ENCODE peak calls at places on chromosomes 4 and X, in seven cellular contexts. One of them, this sample, is unnamed.

GRCh38 chr4:119873794-119874325 is 192.8 kb downstream of the MAD2L1 start:
- DNase-seq in stimulated activated CD8-positive, alpha-beta memory T cell treated with anti-CD3 and anti-CD28 coated beads, Interleukin-4, amount 100 ng/mL, for 4 hours: no peak
- DNase-seq in activated naive CD4-positive, alpha-beta T cell treated with anti-CD3 and anti-CD28 coated beads for 36 hours: no peak
- DNase-seq in cerebellum: no peak
- DNase-seq in upper lobe of right lung: no peak
- DNase-seq in naive B cell: no peak
- DNase-seq in ovary: no peak
- DNase-seq in this sample: no peak

GRCh38 chrX:7996414-7996813 is 69.2 kb upstream of the PNPLA4 start:
- DNase-seq in cerebellum: peak
- DNase-seq in naive B cell: peak
- DNase-seq in upper lobe of right lung: no peak
- DNase-seq in ovary: no peak
- DNase-seq in activated naive CD4-positive, alpha-beta T cell treated with anti-CD3 and anti-CD28 coated beads for 36 hours: peak
- DNase-seq in stimulated activated CD8-positive, alpha-beta memory T cell treated with anti-CD3 and anti-CD28 coated beads, Interleukin-4, amount 100 ng/mL, for 4 hours: no peak
- DNase-seq in this sample: peak

GRCh38 chr4:129641179-129641578 is 545.2 kb downstream of the C4orf33 start:
- DNase-seq in cerebellum: peak
- DNase-seq in ovary: no peak
- DNase-seq in naive B cell: peak
- DNase-seq in activated naive CD4-positive, alpha-beta T cell treated with anti-CD3 and anti-CD28 coated beads for 36 hours: peak
- DNase-seq in upper lobe of right lung: no peak
- DNase-seq in stimulated activated CD8-positive, alpha-beta memory T cell treated with anti-CD3 and anti-CD28 coated beads, Interleukin-4, amount 100 ng/mL, for 4 hours: no peak
- DNase-seq in this sample: peak

GRCh38 chrX:1026263-1027015 is 186.0 kb downstream of the CRLF2 start:
- DNase-seq in stimulated activated CD8-positive, alpha-beta memory T cell treated with anti-CD3 and anti-CD28 coated beads, Interleukin-4, amount 100 ng/mL, for 4 hours: no peak
- DNase-seq in activated naive CD4-positive, alpha-beta T cell treated with anti-CD3 and anti-CD28 coated beads for 36 hours: no peak
- DNase-seq in naive B cell: peak
- DNase-seq in cerebellum: no peak
- DNase-seq in ovary: no peak
- DNase-seq in upper lobe of right lung: no peak
- DNase-seq in this sample: no peak

GRCh38 chr4:77073106-77073858 is 2.5 kb downstream of the CCNI start:
- DNase-seq in activated naive CD4-positive, alpha-beta T cell treated with anti-CD3 and anti-CD28 coated beads for 36 hours: no peak
- DNase-seq in cerebellum: no peak
- DNase-seq in upper lobe of right lung: no peak
- DNase-seq in ovary: no peak
- DNase-seq in naive B cell: no peak
- DNase-seq in stimulated activated CD8-positive, alpha-beta memory T cell treated with anti-CD3 and anti-CD28 coated beads, Interleukin-4, amount 100 ng/mL, for 4 hours: no peak
- DNase-seq in this sample: no peak

GRCh38 chrX:132737743-132738142 is 220.7 kb downstream of the HS6ST2 start:
- DNase-seq in activated naive CD4-positive, alpha-beta T cell treated with anti-CD3 and anti-CD28 coated beads for 36 hours: peak
- DNase-seq in naive B cell: no peak
- DNase-seq in upper lobe of right lung: no peak
- DNase-seq in cerebellum: no peak
- DNase-seq in ovary: no peak
- DNase-seq in stimulated activated CD8-positive, alpha-beta memory T cell treated with anti-CD3 and anti-CD28 coated beads, Interleukin-4, amount 100 ng/mL, for 4 hours: no peak
- DNase-seq in this sample: peak

GRCh38 chrX:129651756-129652564 is 2.8 kb downstream of the APLN start:
- DNase-seq in cerebellum: no peak
- DNase-seq in naive B cell: no peak
- DNase-seq in ovary: no peak
- DNase-seq in activated naive CD4-positive, alpha-beta T cell treated with anti-CD3 and anti-CD28 coated beads for 36 hours: no peak
- DNase-seq in stimulated activated CD8-positive, alpha-beta memory T cell treated with anti-CD3 and anti-CD28 coated beads, Interleukin-4, amount 100 ng/mL, for 4 hours: no peak
- DNase-seq in upper lobe of right lung: no peak
- DNase-seq in this sample: no peak

GRCh38 chrX:1152090-1152489 is 60.4 kb downstream of the CRLF2 start:
- DNase-seq in activated naive CD4-positive, alpha-beta T cell treated with anti-CD3 and anti-CD28 coated beads for 36 hours: no peak
- DNase-seq in upper lobe of right lung: no peak
- DNase-seq in ovary: no peak
- DNase-seq in cerebellum: no peak
- DNase-seq in naive B cell: no peak
- DNase-seq in stimulated activated CD8-positive, alpha-beta memory T cell treated with anti-CD3 and anti-CD28 coated beads, Interleukin-4, amount 100 ng/mL, for 4 hours: no peak
- DNase-seq in this sample: no peak

GRCh38 chr4:163090997-163091684 is 75.5 kb downstream of the NAF1 start:
- DNase-seq in activated naive CD4-positive, alpha-beta T cell treated with anti-CD3 and anti-CD28 coated beads for 36 hours: no peak
- DNase-seq in cerebellum: no peak
- DNase-seq in naive B cell: no peak
- DNase-seq in stimulated activated CD8-positive, alpha-beta memory T cell treated with anti-CD3 and anti-CD28 coated beads, Interleukin-4, amount 100 ng/mL, for 4 hours: no peak
- DNase-seq in upper lobe of right lung: no peak
- DNase-seq in ovary: no peak
- DNase-seq in this sample: no peak

This sample was measured in HT1080.